ENCODE peak calls at places on chromosome 2, in five cellular contexts. F is GM12891, O is SK-N-SH, S is H1, Z is K562. G is an unnamed sample.

GRCh38 chr2:70898363-70899240 is 37.1 kb upstream of the ATP6V1B1 start:
- DNase-seq in F (no peak), O (no peak), S (peak), Z (no peak), G (no peak)

GRCh38 chr2:24831736-24832421 is 38.7 kb downstream of the CENPO start:
- DNase-seq in F (no peak), O (peak), S (no peak), Z (no peak), G (no peak)

GRCh38 chr2:145752091-145752806 is 1232.3 kb upstream of the ZEB2 start:
- DNase-seq in F (no peak), O (peak), S (no peak), Z (peak), G (no peak)

GRCh38 chr2:63058149-63058741 is 7.6 kb downstream of the OTX1 start:
- DNase-seq in F (no peak), O (peak), S (peak), Z (no peak), G (no peak)

GRCh38 chr2:46377666-46378560 is 80.7 kb downstream of the EPAS1 start:
- DNase-seq in F (no peak), O (no peak), S (no peak), Z (no peak), G (no peak)

GRCh38 chr2:85326946-85327756 is 638 bp downstream of the TGOLN2 start:
- DNase-seq in F (peak), O (no peak), S (no peak), Z (no peak), G (peak)

GRCh38 chr2:1731512-1731962 is 12.8 kb downstream of the PXDN start:
- DNase-seq in F (no peak), O (peak), S (no peak), Z (no peak), G (no peak)

GRCh38 chr2:157837851-157838441 is 38.2 kb downstream of the ACVR1 start:
- DNase-seq in F (no peak), O (peak), S (no peak), Z (no peak), G (no peak)

GRCh38 chr2:233288663-233289062 is 19.0 kb upstream of the SAG start:
- DNase-seq in F (no peak), O (no peak), S (no peak), Z (no peak), G (no peak)

GRCh38 chr2:102027036-102027702 is 35.4 kb downstream of the IL1R2 start:
- DNase-seq in F (no peak), O (no peak), S (no peak), Z (no peak), G (no peak)

GRCh38 chr2:188303363-188304031 is 11.8 kb downstream of the GULP1 start:
- DNase-seq in F (no peak), O (no peak), S (no peak), Z (no peak), G (no peak)

GRCh38 chr2:23361185-23361584 is 23.8 kb upstream of the KLHL29 start:
- DNase-seq in F (no peak), O (no peak), S (no peak), Z (no peak), G (no peak)

GRCh38 chr2:40049782-40050181 is 270.7 kb upstream of the THUMPD2 start:
- DNase-seq in F (no peak), O (peak), S (no peak), Z (no peak), G (no peak)

GRCh38 chr2:135607561-135607960 is 76.3 kb downstream of the R3HDM1 start:
- DNase-seq in F (no peak), O (no peak), S (no peak), Z (no peak), G (no peak)

GRCh38 chr2:45024600-45025291 is 15.5 kb upstream of the SIX2 start:
- DNase-seq in F (no peak), O (no peak), S (no peak), Z (no peak), G (no peak)

GRCh38 chr2:84306361-84306760 is 152.7 kb downstream of the SUCLG1 start:
- DNase-seq in F (no peak), O (no peak), S (no peak), Z (no peak), G (no peak)

GRCh38 chr2:55047677-55048299 is 2.5 kb downstream of the RTN4 start:
- DNase-seq in F (no peak), O (no peak), S (no peak), Z (no peak), G (no peak)

GRCh38 chr2:70759446-70759845 is 8.6 kb downstream of the ADD2 start:
- DNase-seq in F (no peak), O (no peak), S (no peak), Z (no peak), G (no peak)

GRCh38 chr2:37802899-37803379 is 122.1 kb upstream of the RMDN2 start:
- DNase-seq in F (no peak), O (no peak), S (no peak), Z (no peak), G (no peak)

GRCh38 chr2:172552547-172553291 is 3.2 kb upstream of the PDK1 start:
- DNase-seq in F (no peak), O (no peak), S (no peak), Z (peak), G (no peak)

GRCh38 chr2:37877457-37878315 is 47.4 kb upstream of the RMDN2 start:
- DNase-seq in F (no peak), O (peak), S (no peak), Z (peak), G (no peak)

GRCh38 chr2:5409925-5410360 is 282.2 kb upstream of the SOX11 start:
- DNase-seq in F (no peak), O (no peak), S (peak), Z (no peak), G (no peak)

GRCh38 chr2:201263774-201264173 is 3.4 kb downstream of the CASP8 start:
- DNase-seq in F (no peak), O (no peak), S (no peak), Z (no peak), G (no peak)

GRCh38 chr2:221818569-221818968 is 246.5 kb upstream of the EPHA4 start:
- DNase-seq in F (no peak), O (no peak), S (no peak), Z (no peak), G (no peak)

GRCh38 chr2:217277646-217278048 is 417.8 kb upstream of the TNP1 start:
- DNase-seq in F (no peak), O (no peak), S (no peak), Z (no peak), G (no peak)

GRCh38 chr2:241064802-241065354 is 37.2 kb downstream of the MTERF4 start:
- DNase-seq in F (no peak), O (no peak), S (no peak), Z (no peak), G (no peak)

GRCh38 chr2:120867290-120868231 is 131.9 kb downstream of the GLI2 start:
- DNase-seq in F (no peak), O (peak), S (peak), Z (peak), G (no peak)

GRCh38 chr2:214126135-214126534 is 284.7 kb upstream of the VWC2L start:
- DNase-seq in F (no peak), O (no peak), S (no peak), Z (no peak), G (no peak)

GRCh38 chr2:197179744-197180498 is 130.7 kb downstream of the ANKRD44 start:
- DNase-seq in F (no peak), O (peak), S (no peak), Z (no peak), G (no peak)
- TF ChIP-seq POLR2AphosphoS5 in F (no peak), O (no peak), S (no peak), Z (no peak), G (no peak)

GRCh38 chr2:148258124-148258523 is 237.2 kb downstream of the MBD5 start:
- DNase-seq in F (no peak), O (no peak), S (no peak), Z (no peak), G (no peak)

GRCh38 chr2:148253716-148254115 is 232.8 kb downstream of the MBD5 start:
- DNase-seq in F (no peak), O (no peak), S (no peak), Z (no peak), G (no peak)

GRCh38 chr2:148255929-148256328 is 235.0 kb downstream of the MBD5 start:
- DNase-seq in F (no peak), O (no peak), S (no peak), Z (no peak), G (no peak)

GRCh38 chr2:148259674-148260073 is 238.8 kb downstream of the MBD5 start:
- DNase-seq in F (no peak), O (no peak), S (no peak), Z (peak), G (no peak)

GRCh38 chr2:148257276-148257675 is 236.4 kb downstream of the MBD5 start:
- DNase-seq in F (no peak), O (no peak), S (no peak), Z (no peak), G (no peak)
- TF ChIP-seq TAF1 in F (no peak), O (no peak), S (no peak), Z (no peak), G (no peak)

DNA sequence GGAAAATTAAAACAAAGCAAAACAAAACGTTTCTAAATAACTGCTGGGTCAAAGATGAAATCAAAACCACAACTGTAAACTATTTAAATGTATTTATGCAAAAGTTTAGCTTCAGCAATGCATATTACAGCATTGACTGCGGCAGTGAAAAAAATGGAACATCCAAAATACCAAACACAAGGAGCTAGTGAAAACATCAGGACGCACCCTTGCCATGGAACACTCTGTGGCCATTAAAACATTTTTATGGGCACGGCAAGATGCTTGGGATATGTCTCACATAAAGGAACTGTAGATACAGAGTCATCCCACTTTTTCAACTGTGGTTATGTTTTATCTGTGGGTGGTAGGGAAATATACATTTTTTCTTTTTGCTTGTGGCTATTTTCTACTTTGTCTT is 110.3 kb downstream of the ACKR3 start:
- DNase-seq in F (no peak), O (no peak), S (no peak), Z (no peak), G (no peak)
- TF ChIP-seq POLR2AphosphoS5 in F (no peak), O (no peak), S (no peak), Z (no peak), G (no peak)

GRCh38 chr2:225031599-225031998 is 10.7 kb downstream of the DOCK10 start:
- DNase-seq in F (no peak), O (no peak), S (no peak), Z (no peak), G (no peak)

GRCh38 chr2:225028572-225028971 is 13.7 kb downstream of the DOCK10 start:
- DNase-seq in F (no peak), O (no peak), S (no peak), Z (no peak), G (no peak)

GRCh38 chr2:225032249-225032648 is 10.0 kb downstream of the DOCK10 start:
- DNase-seq in F (no peak), O (no peak), S (no peak), Z (no peak), G (no peak)

GRCh38 chr2:225030089-225030653 is 12.1 kb downstream of the DOCK10 start:
- DNase-seq in F (no peak), O (no peak), S (no peak), Z (no peak), G (no peak)

DNA sequence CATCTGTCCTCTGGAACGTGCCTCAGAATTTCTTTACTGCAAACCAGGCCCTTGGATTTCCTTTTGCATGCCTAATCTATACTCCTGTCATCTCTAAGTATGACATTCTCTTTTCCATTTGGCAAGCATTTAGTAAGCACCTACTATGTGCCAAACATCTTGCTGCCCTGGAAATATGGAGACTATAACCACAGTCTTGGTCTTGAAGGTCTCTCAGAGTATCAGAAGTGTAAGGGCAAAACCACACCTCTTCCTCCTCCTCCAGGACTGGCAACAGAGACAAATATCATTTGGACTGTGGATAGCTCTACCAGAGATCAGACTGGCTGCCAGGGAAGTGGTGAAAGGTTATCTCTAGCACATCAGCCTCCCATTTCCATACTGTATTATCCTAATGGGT is 11.4 kb downstream of the DOCK10 start:
- DNase-seq in F (no peak), O (no peak), S (no peak), Z (no peak), G (no peak)
- TF ChIP-seq TAF1 in F (no peak), O (no peak), S (no peak), Z (no peak), G (no peak)

DNA sequence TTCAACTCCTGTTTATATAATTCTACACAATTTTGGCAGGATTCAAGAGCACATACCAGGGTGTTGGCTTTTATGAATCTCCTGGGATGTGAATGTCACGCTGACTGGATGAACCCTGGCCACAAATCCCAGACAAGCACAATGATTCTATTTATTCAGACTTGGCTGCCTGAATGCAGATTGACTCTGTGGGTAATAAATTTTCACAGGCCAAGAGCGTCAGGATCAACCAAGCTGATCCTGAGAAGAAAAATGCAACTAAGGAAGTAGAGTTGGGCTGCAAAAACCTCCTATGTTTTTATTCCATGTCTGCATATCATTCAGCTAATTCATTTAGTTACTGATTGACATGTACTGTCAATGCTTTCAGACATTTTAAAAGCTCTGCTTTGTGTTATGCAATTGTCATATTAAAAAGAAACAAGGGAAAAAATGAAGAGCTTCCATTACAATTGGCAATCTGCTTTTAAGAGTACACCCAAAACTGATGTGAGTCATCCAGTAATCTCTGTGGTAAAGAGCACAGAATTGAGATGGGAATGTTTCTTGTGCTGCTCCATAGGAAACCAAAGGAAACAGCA is 173.0 kb upstream of the REV1 start:
- DNase-seq in F (no peak), O (no peak), S (no peak), Z (no peak), G (no peak)
- TF ChIP-seq POLR2AphosphoS5 in F (no peak), O (no peak), S (no peak), Z (no peak), G (no peak)

GRCh38 chr2:140601801-140602200 is 1529.0 kb downstream of the LRP1B start:
- DNase-seq in F (no peak), O (no peak), S (no peak), Z (no peak), G (no peak)
- TF ChIP-seq TAF1 in F (no peak), O (no peak), S (no peak), Z (no peak), G (no peak)

GRCh38 chr2:237885931-237886701 is 26.7 kb downstream of the RAMP1 start:
- DNase-seq in F (no peak), O (peak), S (no peak), Z (no peak), G (no peak)

GRCh38 chr2:237885171-237885930 is 25.9 kb downstream of the RAMP1 start:
- DNase-seq in F (no peak), O (peak), S (no peak), Z (no peak), G (no peak)

GRCh38 chr2:237889016-237889415 is 29.6 kb downstream of the RAMP1 start:
- DNase-seq in F (no peak), O (no peak), S (no peak), Z (no peak), G (no peak)

GRCh38 chr2:237888389-237888788 is 29.0 kb downstream of the RAMP1 start:
- DNase-seq in F (no peak), O (no peak), S (no peak), Z (no peak), G (no peak)

GRCh38 chr2:237886702-237887481 is 27.5 kb downstream of the RAMP1 start:
- DNase-seq in F (no peak), O (peak), S (no peak), Z (no peak), G (no peak)
- TF ChIP-seq POLR2AphosphoS5 in F (no peak), O (peak), S (no peak), Z (no peak), G (no peak)

DNA sequence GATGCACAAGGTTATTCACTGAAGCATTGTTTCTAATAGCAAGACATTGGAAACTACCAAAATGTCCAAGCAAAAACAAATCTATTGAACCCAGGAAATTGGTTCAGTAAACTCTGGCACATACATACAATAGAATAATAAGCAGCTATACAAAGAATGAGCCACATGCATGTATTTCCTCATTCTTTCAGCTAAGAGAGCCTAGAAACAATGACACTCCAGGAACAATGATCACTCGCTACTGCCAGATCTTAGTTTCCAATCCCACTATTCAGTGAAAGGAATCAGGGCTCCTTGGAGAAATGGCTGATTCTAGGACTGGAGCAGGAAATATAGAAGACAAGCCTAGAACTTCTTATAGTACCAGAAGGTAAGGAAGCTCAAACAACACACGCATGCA is 221.9 kb upstream of the AGAP1 start:
- DNase-seq in F (no peak), O (no peak), S (no peak), Z (no peak), G (no peak)
- TF ChIP-seq TAF1 in F (no peak), O (no peak), S (no peak), Z (no peak), G (no peak)

G was measured in GM12892.